ENCODE peak calls at places on chromosomes 7 and 10, in eight cellular contexts. C is left ventricle myocardium inferior; Q is tibial artery; R is gastrocnemius medialis; A is IMR-90; V is heart left ventricle; D is body of pancreas; N is CD8-positive, alpha-beta T cell. J is an unnamed sample.

GRCh38 chr10:118566911-118567310 is 28.5 kb downstream of the PRLHR start:
- DNase-seq in C (no peak), Q (no peak), R (no peak), A (no peak), V (no peak), D (no peak), N (no peak), J (no peak)

GRCh38 chr7:64308019-64308275 is 5.8 kb upstream of the ZNF736 start:
- DNase-seq in C (no peak), Q (no peak), R (no peak), A (no peak), V (no peak), D (peak), N (no peak), J (no peak)

GRCh38 chr7:38235606-38236005 is 37.8 kb downstream of the TARP start:
- DNase-seq in C (no peak), Q (no peak), R (no peak), A (no peak), V (no peak), D (no peak), N (no peak), J (no peak)

GRCh38 chr10:127456122-127456521 is 93.0 kb upstream of the NPS start:
- DNase-seq in C (no peak), Q (no peak), R (no peak), A (no peak), V (no peak), D (no peak), N (no peak), J (no peak)

GRCh38 chr7:66047426-66047825 is 28.2 kb upstream of the ASL start:
- DNase-seq in C (no peak), Q (no peak), R (no peak), A (peak), V (no peak), D (no peak), N (no peak), J (no peak)

GRCh38 chr10:30219977-30220751 is 128.9 kb downstream of the MTPAP start:
- DNase-seq in C (no peak), Q (peak), R (peak), A (peak), V (no peak), D (no peak), N (no peak), J (no peak)

GRCh38 chr7:116934580-116934979 is 18.7 kb upstream of the ST7 start:
- DNase-seq in C (no peak), Q (no peak), R (no peak), A (no peak), V (no peak), D (no peak), N (no peak), J (no peak)

GRCh38 chr10:14014423-14014822 is 316.3 kb downstream of the FRMD4A start:
- DNase-seq in C (no peak), Q (no peak), R (no peak), A (no peak), V (no peak), D (no peak), N (no peak), J (no peak)

GRCh38 chr10:6013413-6014192 is 36.3 kb upstream of the IL15RA start:
- DNase-seq in C (no peak), Q (no peak), R (no peak), A (no peak), V (no peak), D (no peak), N (no peak), J (no peak)

GRCh38 chr10:106571216-106571954 is 593.1 kb downstream of the SORCS1 start:
- DNase-seq in C (no peak), Q (no peak), R (no peak), A (peak), V (no peak), D (no peak), N (no peak), J (no peak)

GRCh38 chr7:2217716-2218443 is 14.9 kb downstream of the MAD1L1 start:
- DNase-seq in C (no peak), Q (no peak), R (no peak), A (peak), V (no peak), D (no peak), N (no peak), J (no peak)

GRCh38 chr10:100528123-100528884 is 1.4 kb downstream of the NDUFB8 start:
- DNase-seq in C (no peak), Q (no peak), R (no peak), A (no peak), V (no peak), D (no peak), N (no peak), J (no peak)
- H3K4me3 ChIP-seq in C (peak), Q (peak), R (peak), A (peak), V (peak), D (peak), N (peak), J (peak)

DNA sequence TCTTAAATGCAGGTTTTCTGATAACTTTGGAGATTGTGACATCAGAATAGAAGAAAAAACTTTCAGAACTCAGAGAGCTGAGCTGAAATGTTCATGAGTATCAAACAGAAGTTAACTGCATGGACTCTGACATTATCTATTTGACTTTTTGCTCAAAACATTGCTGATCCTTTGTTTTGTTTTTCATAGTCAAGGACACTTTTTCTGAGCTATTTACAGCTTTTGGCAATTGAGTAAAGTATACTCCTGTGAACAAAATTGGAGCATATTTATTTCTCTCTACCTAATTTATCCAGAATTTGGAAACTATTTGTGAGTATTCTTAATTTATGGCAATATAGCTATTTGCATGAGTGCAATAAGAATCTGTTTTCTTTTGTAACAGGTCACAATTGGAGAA is 11.1 kb downstream of the KCP start:
- DNase-seq in C (no peak), Q (no peak), R (no peak), A (no peak), V (no peak), D (no peak), N (no peak), J (no peak)
- H3K27ac ChIP-seq in C (no peak), Q (no peak), R (no peak), A (no peak), V (no peak), D (no peak), N (no peak), J (no peak)

DNA sequence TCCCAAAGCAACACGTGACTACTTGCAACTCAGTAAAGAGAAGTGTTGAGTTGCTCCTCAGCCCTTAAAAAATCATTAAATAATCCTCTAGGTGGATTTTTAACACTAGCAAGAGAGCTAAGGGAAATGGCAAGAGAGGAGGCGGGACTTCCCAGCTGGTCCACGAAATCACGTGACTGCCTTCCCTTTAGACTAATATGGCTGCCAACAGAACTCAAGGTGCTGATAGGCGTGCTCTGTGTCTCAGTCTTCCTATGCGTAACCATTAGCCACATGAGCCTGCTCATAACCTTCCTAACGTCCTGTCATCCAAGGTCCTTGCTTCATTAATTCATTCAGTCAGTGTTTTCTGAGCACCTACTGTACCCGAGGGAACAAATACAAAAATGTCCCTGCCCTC is 66.0 kb downstream of the RSU1 start:
- DNase-seq in C (no peak), Q (no peak), R (no peak), A (no peak), V (no peak), D (no peak), N (no peak), J (no peak)
- H3K4me3 ChIP-seq in C (no peak), Q (no peak), R (no peak), A (no peak), V (no peak), D (no peak), N (no peak), J (no peak)

GRCh38 chr7:772005-772294 is 44.9 kb upstream of the PRKAR1B start:
- DNase-seq in C (no peak), Q (no peak), R (no peak), A (no peak), V (no peak), D (no peak), N (no peak), J (peak)
- H3K27ac ChIP-seq in C (peak), Q (peak), R (peak), A (no peak), V (peak), D (peak), N (no peak), J (peak)